ENCODE peak calls at places on chromosomes 13 and 19, in five cellular contexts. O is occipital lobe; L is activated T-cell treated with anti-CD3 and anti-CD28 coated beads, Interleukin-2, amount 50 U/mL, for 72 hours; J is Peyer's patch; S is stimulated activated CD8-positive, alpha-beta memory T cell treated with anti-CD3 and anti-CD28 coated beads, Interleukin-2, amount 100 ng/mL, for 1 hour. M is an unnamed sample.

GRCh38 chr13:83386609-83387008 is 495.7 kb downstream of the SLITRK1 start:
- DNase-seq in O (no peak), L (no peak), J (no peak), S (no peak), M (no peak)

GRCh38 chr19:16115309-16116039 is 3.8 kb downstream of the RAB8A start:
- DNase-seq in O (peak), L (no peak), J (no peak), S (no peak), M (no peak)

GRCh38 chr19:47661161-47661560 is 52.1 kb upstream of the EHD2 start:
- DNase-seq in O (no peak), L (no peak), J (no peak), S (no peak), M (no peak)

GRCh38 chr19:55353803-55354697 is 469 bp downstream of the COX6B2 start:
- DNase-seq in O (no peak), L (peak), J (peak), S (peak), M (peak)

GRCh38 chr19:4337906-4338440 is 654 bp downstream of the STAP2 start:
- DNase-seq in O (no peak), L (no peak), J (peak), S (no peak), M (peak)

GRCh38 chr13:111256458-111256857 is 64.0 kb upstream of the TEX29 start:
- DNase-seq in O (no peak), L (no peak), J (no peak), S (no peak), M (no peak)

GRCh38 chr13:59671853-59672252 is 491.9 kb downstream of the DIAPH3 start:
- DNase-seq in O (no peak), L (no peak), J (no peak), S (no peak), M (no peak)

GRCh38 chr13:102845289-102845629 is 573 bp upstream of the ERCC5 start:
- DNase-seq in O (no peak), L (no peak), J (no peak), S (no peak), M (no peak)

GRCh38 chr19:39508629-39509028 is 6.3 kb upstream of the SELENOV start:
- DNase-seq in O (no peak), L (no peak), J (no peak), S (no peak), M (no peak)

GRCh38 chr19:44540736-44541135 is 11.3 kb upstream of the CEACAM20 start:
- DNase-seq in O (no peak), L (no peak), J (no peak), S (no peak), M (no peak)

GRCh38 chr19:33317522-33317921 is 15.2 kb upstream of the CEBPA start:
- DNase-seq in O (no peak), L (no peak), J (no peak), S (no peak), M (no peak)

GRCh38 chr19:51690359-51691121 is 2.6 kb upstream of the SPACA6 start:
- DNase-seq in O (peak), L (peak), J (peak), S (no peak), M (peak)

GRCh38 chr19:49930483-49931011 is 1.2 kb upstream of the NUP62 start:
- DNase-seq in O (no peak), L (peak), J (no peak), S (no peak), M (peak)

GRCh38 chr13:80171096-80171495 is 169.8 kb downstream of the SPRY2 start:
- DNase-seq in O (no peak), L (no peak), J (no peak), S (no peak), M (no peak)

GRCh38 chr13:98453254-98453843 is 123.6 kb downstream of the STK24 start:
- DNase-seq in O (no peak), L (no peak), J (no peak), S (no peak), M (no peak)

M was measured in mesenchymal stem cell.